ENCODE peak calls at places on chromosomes 5 and 9, in five cellular contexts. One of them, this sample, is unnamed.

GRCh38 chr9:137162505-137163100 is 7.2 kb downstream of the LRRC26 start:
- DNase-seq in left ventricle myocardium superior: peak
- DNase-seq in AG09319: no peak
- DNase-seq in hypothalamus: no peak
- DNase-seq in dermis blood vessel endothelial cell: no peak
- DNase-seq in this sample: no peak

GRCh38 chr5:139862803-139863202 is 67.2 kb downstream of the PSD2 start:
- DNase-seq in left ventricle myocardium superior: no peak
- DNase-seq in AG09319: no peak
- DNase-seq in hypothalamus: no peak
- DNase-seq in dermis blood vessel endothelial cell: no peak
- DNase-seq in this sample: no peak

GRCh38 chr5:72378636-72379289 is 58.6 kb downstream of the PTCD2 start:
- DNase-seq in left ventricle myocardium superior: no peak
- DNase-seq in AG09319: peak
- DNase-seq in hypothalamus: no peak
- DNase-seq in dermis blood vessel endothelial cell: peak
- DNase-seq in this sample: peak

GRCh38 chr5:125412561-125413535 is 666.4 kb upstream of the ZNF608 start:
- DNase-seq in left ventricle myocardium superior: peak
- DNase-seq in AG09319: peak
- DNase-seq in hypothalamus: peak
- DNase-seq in dermis blood vessel endothelial cell: peak
- DNase-seq in this sample: peak

GRCh38 chr9:6305954-6306563 is 22.1 kb upstream of the TPD52L3 start:
- DNase-seq in left ventricle myocardium superior: no peak
- DNase-seq in AG09319: peak
- DNase-seq in hypothalamus: no peak
- DNase-seq in dermis blood vessel endothelial cell: peak
- DNase-seq in this sample: no peak

GRCh38 chr5:73529081-73529480 is 30.8 kb downstream of the BTF3 start:
- DNase-seq in left ventricle myocardium superior: no peak
- DNase-seq in AG09319: no peak
- DNase-seq in hypothalamus: no peak
- DNase-seq in dermis blood vessel endothelial cell: no peak
- DNase-seq in this sample: no peak

GRCh38 chr9:127396253-127396807 is 639 bp upstream of the SLC2A8 start:
- DNase-seq in left ventricle myocardium superior: no peak
- DNase-seq in AG09319: no peak
- DNase-seq in hypothalamus: no peak
- DNase-seq in dermis blood vessel endothelial cell: no peak
- DNase-seq in this sample: no peak

GRCh38 chr5:157606046-157606445 is 30.5 kb upstream of the ADAM19 start:
- DNase-seq in left ventricle myocardium superior: no peak
- DNase-seq in AG09319: no peak
- DNase-seq in hypothalamus: no peak
- DNase-seq in dermis blood vessel endothelial cell: no peak
- DNase-seq in this sample: no peak

GRCh38 chr5:56986631-56986957 is 34.7 kb upstream of the MIER3 start:
- DNase-seq in left ventricle myocardium superior: no peak
- DNase-seq in AG09319: no peak
- DNase-seq in hypothalamus: no peak
- DNase-seq in dermis blood vessel endothelial cell: no peak
- DNase-seq in this sample: no peak

GRCh38 chr9:35273591-35273990 is 111.8 kb downstream of the UNC13B start:
- DNase-seq in left ventricle myocardium superior: no peak
- DNase-seq in AG09319: no peak
- DNase-seq in hypothalamus: no peak
- DNase-seq in dermis blood vessel endothelial cell: no peak
- DNase-seq in this sample: no peak

GRCh38 chr9:105023788-105024187 is 95.8 kb upstream of the ABCA1 start:
- DNase-seq in left ventricle myocardium superior: no peak
- DNase-seq in AG09319: no peak
- DNase-seq in hypothalamus: no peak
- DNase-seq in dermis blood vessel endothelial cell: no peak
- DNase-seq in this sample: no peak

GRCh38 chr5:138536665-138537315 is 6.2 kb downstream of the ETF1 start:
- DNase-seq in left ventricle myocardium superior: no peak
- DNase-seq in AG09319: no peak
- DNase-seq in hypothalamus: no peak
- DNase-seq in dermis blood vessel endothelial cell: peak
- DNase-seq in this sample: no peak

GRCh38 chr5:151275803-151276202 is 22.8 kb downstream of the GM2A start:
- DNase-seq in left ventricle myocardium superior: no peak
- DNase-seq in AG09319: no peak
- DNase-seq in hypothalamus: no peak
- DNase-seq in dermis blood vessel endothelial cell: no peak
- DNase-seq in this sample: no peak

GRCh38 chr5:61625682-61626620 is 293.9 kb downstream of the ZSWIM6 start:
- DNase-seq in left ventricle myocardium superior: peak
- DNase-seq in AG09319: no peak
- DNase-seq in hypothalamus: peak
- DNase-seq in dermis blood vessel endothelial cell: peak
- DNase-seq in this sample: no peak

GRCh38 chr9:116355153-116355827 is 201.7 kb downstream of the PAPPA start:
- DNase-seq in left ventricle myocardium superior: no peak
- DNase-seq in AG09319: no peak
- DNase-seq in hypothalamus: no peak
- DNase-seq in dermis blood vessel endothelial cell: no peak
- DNase-seq in this sample: no peak

GRCh38 chr5:120255214-120255613 is 208.9 kb upstream of the PRR16 start:
- DNase-seq in left ventricle myocardium superior: no peak
- DNase-seq in AG09319: no peak
- DNase-seq in hypothalamus: no peak
- DNase-seq in dermis blood vessel endothelial cell: no peak
- DNase-seq in this sample: no peak

GRCh38 chr9:84296146-84296843 is 44.3 kb downstream of the SLC28A3 start:
- DNase-seq in left ventricle myocardium superior: no peak
- DNase-seq in AG09319: peak
- DNase-seq in hypothalamus: no peak
- DNase-seq in dermis blood vessel endothelial cell: peak
- DNase-seq in this sample: no peak

GRCh38 chr5:310516-310915 is 11.0 kb upstream of the AHRR start:
- DNase-seq in left ventricle myocardium superior: no peak
- DNase-seq in AG09319: no peak
- DNase-seq in hypothalamus: no peak
- DNase-seq in dermis blood vessel endothelial cell: no peak
- DNase-seq in this sample: no peak

GRCh38 chr5:39570418-39571027 is 145.7 kb upstream of the DAB2 start:
- DNase-seq in left ventricle myocardium superior: no peak
- DNase-seq in AG09319: peak
- DNase-seq in hypothalamus: no peak
- DNase-seq in dermis blood vessel endothelial cell: peak
- DNase-seq in this sample: no peak

GRCh38 chr5:177329883-177330282 is 18.2 kb upstream of the MXD3 start:
- DNase-seq in left ventricle myocardium superior: no peak
- DNase-seq in AG09319: no peak
- DNase-seq in hypothalamus: no peak
- DNase-seq in dermis blood vessel endothelial cell: no peak
- DNase-seq in this sample: no peak

GRCh38 chr5:2017540-2018389 is 135.0 kb upstream of the IRX4 start:
- DNase-seq in left ventricle myocardium superior: no peak
- DNase-seq in AG09319: no peak
- DNase-seq in hypothalamus: no peak
- DNase-seq in dermis blood vessel endothelial cell: peak
- DNase-seq in this sample: no peak

GRCh38 chr5:84494453-84494852 is 109.8 kb upstream of the EDIL3 start:
- DNase-seq in left ventricle myocardium superior: no peak
- DNase-seq in AG09319: no peak
- DNase-seq in hypothalamus: no peak
- DNase-seq in dermis blood vessel endothelial cell: no peak
- DNase-seq in this sample: no peak

GRCh38 chr9:124357591-124358361 is 57.5 kb downstream of the PSMB7 start:
- DNase-seq in left ventricle myocardium superior: no peak
- DNase-seq in AG09319: no peak
- DNase-seq in hypothalamus: no peak
- DNase-seq in dermis blood vessel endothelial cell: peak
- DNase-seq in this sample: no peak

GRCh38 chr9:37390759-37391158 is 31.7 kb upstream of the GRHPR start:
- DNase-seq in left ventricle myocardium superior: no peak
- DNase-seq in AG09319: no peak
- DNase-seq in hypothalamus: no peak
- DNase-seq in dermis blood vessel endothelial cell: peak
- DNase-seq in this sample: no peak

GRCh38 chr9:18707489-18708210 is 233.7 kb downstream of the ADAMTSL1 start:
- DNase-seq in left ventricle myocardium superior: no peak
- DNase-seq in AG09319: no peak
- DNase-seq in hypothalamus: no peak
- DNase-seq in dermis blood vessel endothelial cell: no peak
- DNase-seq in this sample: no peak

GRCh38 chr9:81737871-81738507 is 48.6 kb upstream of the TLE1 start:
- DNase-seq in left ventricle myocardium superior: no peak
- DNase-seq in AG09319: peak
- DNase-seq in hypothalamus: no peak
- DNase-seq in dermis blood vessel endothelial cell: peak
- DNase-seq in this sample: no peak

GRCh38 chr9:123727332-123727731 is 202.6 kb downstream of the DENND1A start:
- DNase-seq in left ventricle myocardium superior: no peak
- DNase-seq in AG09319: no peak
- DNase-seq in hypothalamus: no peak
- DNase-seq in dermis blood vessel endothelial cell: no peak
- DNase-seq in this sample: no peak

GRCh38 chr5:90093931-90094485 is 315.5 kb downstream of the CETN3 start:
- DNase-seq in left ventricle myocardium superior: no peak
- DNase-seq in AG09319: no peak
- DNase-seq in hypothalamus: no peak
- DNase-seq in dermis blood vessel endothelial cell: no peak
- DNase-seq in this sample: no peak

GRCh38 chr9:17906204-17906840 is 327.5 kb downstream of the SH3GL2 start:
- DNase-seq in left ventricle myocardium superior: peak
- DNase-seq in AG09319: no peak
- DNase-seq in hypothalamus: no peak
- DNase-seq in dermis blood vessel endothelial cell: no peak
- DNase-seq in this sample: no peak

GRCh38 chr9:88183798-88184495 is 45.7 kb upstream of the SPATA31C2 start:
- DNase-seq in left ventricle myocardium superior: no peak
- DNase-seq in AG09319: no peak
- DNase-seq in hypothalamus: no peak
- DNase-seq in dermis blood vessel endothelial cell: no peak
- DNase-seq in this sample: no peak

GRCh38 chr9:78115073-78115472 is 83.5 kb upstream of the GNAQ start:
- DNase-seq in left ventricle myocardium superior: no peak
- DNase-seq in AG09319: no peak
- DNase-seq in hypothalamus: no peak
- DNase-seq in dermis blood vessel endothelial cell: peak
- DNase-seq in this sample: no peak

GRCh38 chr9:83020327-83020726 is 42.6 kb downstream of the RASEF start:
- DNase-seq in left ventricle myocardium superior: no peak
- DNase-seq in AG09319: no peak
- DNase-seq in hypothalamus: no peak
- DNase-seq in dermis blood vessel endothelial cell: no peak
- DNase-seq in this sample: no peak

GRCh38 chr9:95370064-95370463 is 52.6 kb upstream of the FANCC start:
- DNase-seq in left ventricle myocardium superior: no peak
- DNase-seq in AG09319: no peak
- DNase-seq in hypothalamus: no peak
- DNase-seq in dermis blood vessel endothelial cell: no peak
- DNase-seq in this sample: no peak

GRCh38 chr5:23446436-23446835 is 61.0 kb upstream of the PRDM9 start:
- DNase-seq in left ventricle myocardium superior: no peak
- DNase-seq in AG09319: no peak
- DNase-seq in hypothalamus: no peak
- DNase-seq in dermis blood vessel endothelial cell: no peak
- DNase-seq in this sample: no peak

GRCh38 chr5:139524446-139524845 is 36.7 kb upstream of the UBE2D2 start:
- DNase-seq in left ventricle myocardium superior: no peak
- DNase-seq in AG09319: no peak
- DNase-seq in hypothalamus: no peak
- DNase-seq in dermis blood vessel endothelial cell: no peak
- DNase-seq in this sample: no peak